ENCODE peak calls at places on chromosomes 7 and 10, in six cellular contexts. One of them, this sample, is unnamed.

GRCh38 chr7:143385891-143386781 is 5.0 kb downstream of the ZYX start:
- DNase-seq in stomach: no peak
- DNase-seq in lower leg skin: no peak
- DNase-seq in adrenal gland: no peak
- DNase-seq in spleen: peak
- DNase-seq in right lobe of liver: no peak
- DNase-seq in this sample: no peak

GRCh38 chr10:17744395-17744841 is 7.6 kb upstream of the TMEM236 start:
- DNase-seq in stomach: no peak
- DNase-seq in lower leg skin: peak
- DNase-seq in adrenal gland: no peak
- DNase-seq in spleen: no peak
- DNase-seq in right lobe of liver: no peak
- DNase-seq in this sample: no peak

GRCh38 chr7:55144333-55144954 is 125.6 kb downstream of the EGFR start:
- DNase-seq in stomach: no peak
- DNase-seq in lower leg skin: no peak
- DNase-seq in adrenal gland: no peak
- DNase-seq in spleen: peak
- DNase-seq in right lobe of liver: no peak
- DNase-seq in this sample: peak

GRCh38 chr7:43394441-43395130 is 188.3 kb upstream of the STK17A start:
- DNase-seq in stomach: no peak
- DNase-seq in lower leg skin: no peak
- DNase-seq in adrenal gland: no peak
- DNase-seq in spleen: no peak
- DNase-seq in right lobe of liver: no peak
- DNase-seq in this sample: no peak

GRCh38 chr7:47088329-47089067 is 493.4 kb downstream of the TNS3 start:
- DNase-seq in stomach: peak
- DNase-seq in lower leg skin: peak
- DNase-seq in adrenal gland: peak
- DNase-seq in spleen: no peak
- DNase-seq in right lobe of liver: no peak
- DNase-seq in this sample: peak

GRCh38 chr10:62166331-62167154 is 102.1 kb downstream of the RTKN2 start:
- DNase-seq in stomach: peak
- DNase-seq in lower leg skin: peak
- DNase-seq in adrenal gland: no peak
- DNase-seq in spleen: no peak
- DNase-seq in right lobe of liver: peak
- DNase-seq in this sample: no peak

GRCh38 chr7:132261296-132261695 is 315.0 kb downstream of the PLXNA4 start:
- DNase-seq in stomach: no peak
- DNase-seq in lower leg skin: no peak
- DNase-seq in adrenal gland: no peak
- DNase-seq in spleen: no peak
- DNase-seq in right lobe of liver: no peak
- DNase-seq in this sample: no peak

GRCh38 chr7:1679966-1680730 is 10.1 kb downstream of the ELFN1 start:
- DNase-seq in stomach: peak
- DNase-seq in lower leg skin: no peak
- DNase-seq in adrenal gland: peak
- DNase-seq in spleen: peak
- DNase-seq in right lobe of liver: peak
- DNase-seq in this sample: no peak

GRCh38 chr10:99870051-99870730 is 87.8 kb downstream of the ABCC2 start:
- DNase-seq in stomach: no peak
- DNase-seq in lower leg skin: no peak
- DNase-seq in adrenal gland: no peak
- DNase-seq in spleen: no peak
- DNase-seq in right lobe of liver: no peak
- DNase-seq in this sample: no peak

GRCh38 chr10:76000550-76000949 is 569.1 kb downstream of the LRMDA start:
- DNase-seq in stomach: no peak
- DNase-seq in lower leg skin: no peak
- DNase-seq in adrenal gland: no peak
- DNase-seq in spleen: no peak
- DNase-seq in right lobe of liver: no peak
- DNase-seq in this sample: no peak

GRCh38 chr7:155228459-155228845 is 69.2 kb upstream of the INSIG1 start:
- DNase-seq in stomach: no peak
- DNase-seq in lower leg skin: no peak
- DNase-seq in adrenal gland: no peak
- DNase-seq in spleen: peak
- DNase-seq in right lobe of liver: no peak
- DNase-seq in this sample: no peak

GRCh38 chr10:98748298-98748697 is 301.6 kb upstream of the HPS1 start:
- DNase-seq in stomach: no peak
- DNase-seq in lower leg skin: no peak
- DNase-seq in adrenal gland: no peak
- DNase-seq in spleen: no peak
- DNase-seq in right lobe of liver: no peak
- DNase-seq in this sample: peak

GRCh38 chr7:151694828-151695580 is 175.3 kb upstream of the RHEB start:
- DNase-seq in stomach: no peak
- DNase-seq in lower leg skin: peak
- DNase-seq in adrenal gland: peak
- DNase-seq in spleen: peak
- DNase-seq in right lobe of liver: peak
- DNase-seq in this sample: no peak

GRCh38 chr7:28990200-28990960 is 32.2 kb upstream of the TRIL start:
- DNase-seq in stomach: no peak
- DNase-seq in lower leg skin: no peak
- DNase-seq in adrenal gland: no peak
- DNase-seq in spleen: no peak
- DNase-seq in right lobe of liver: no peak
- DNase-seq in this sample: no peak

GRCh38 chr10:113576853-113577252 is 24.0 kb downstream of the HABP2 start:
- DNase-seq in stomach: no peak
- DNase-seq in lower leg skin: no peak
- DNase-seq in adrenal gland: no peak
- DNase-seq in spleen: no peak
- DNase-seq in right lobe of liver: no peak
- DNase-seq in this sample: peak

GRCh38 chr7:102463841-102464576 is 654 bp downstream of the ALKBH4 start:
- DNase-seq in stomach: no peak
- DNase-seq in lower leg skin: no peak
- DNase-seq in adrenal gland: no peak
- DNase-seq in spleen: peak
- DNase-seq in right lobe of liver: no peak
- DNase-seq in this sample: peak

GRCh38 chr7:33087858-33088257 is 21.3 kb downstream of the RP9 start:
- DNase-seq in stomach: no peak
- DNase-seq in lower leg skin: no peak
- DNase-seq in adrenal gland: no peak
- DNase-seq in spleen: no peak
- DNase-seq in right lobe of liver: no peak
- DNase-seq in this sample: no peak

GRCh38 chr10:32326119-32326518 is 20.8 kb downstream of the EPC1 start:
- DNase-seq in stomach: no peak
- DNase-seq in lower leg skin: no peak
- DNase-seq in adrenal gland: no peak
- DNase-seq in spleen: no peak
- DNase-seq in right lobe of liver: no peak
- DNase-seq in this sample: no peak

GRCh38 chr7:12890586-12890985 is 203.2 kb downstream of the ARL4A start:
- DNase-seq in stomach: no peak
- DNase-seq in lower leg skin: no peak
- DNase-seq in adrenal gland: no peak
- DNase-seq in spleen: no peak
- DNase-seq in right lobe of liver: no peak
- DNase-seq in this sample: no peak

GRCh38 chr7:140726304-140726703 is 29.8 kb downstream of the NDUFB2 start:
- DNase-seq in stomach: no peak
- DNase-seq in lower leg skin: no peak
- DNase-seq in adrenal gland: no peak
- DNase-seq in spleen: no peak
- DNase-seq in right lobe of liver: no peak
- DNase-seq in this sample: no peak

GRCh38 chr7:81714306-81714705 is 55.5 kb downstream of the HGF start:
- DNase-seq in stomach: no peak
- DNase-seq in lower leg skin: no peak
- DNase-seq in adrenal gland: no peak
- DNase-seq in spleen: no peak
- DNase-seq in right lobe of liver: no peak
- DNase-seq in this sample: no peak

GRCh38 chr10:22427890-22428571 is 82.7 kb downstream of the SPAG6 start:
- DNase-seq in stomach: no peak
- DNase-seq in lower leg skin: no peak
- DNase-seq in adrenal gland: no peak
- DNase-seq in spleen: no peak
- DNase-seq in right lobe of liver: no peak
- DNase-seq in this sample: no peak

GRCh38 chr10:133438711-133439273 is 14.4 kb upstream of the SPRN start:
- DNase-seq in stomach: no peak
- DNase-seq in lower leg skin: peak
- DNase-seq in adrenal gland: peak
- DNase-seq in spleen: no peak
- DNase-seq in right lobe of liver: no peak
- DNase-seq in this sample: peak

GRCh38 chr10:102853944-102854694 is at the start of gene BORCS7:
- DNase-seq in stomach: peak
- DNase-seq in lower leg skin: peak
- DNase-seq in adrenal gland: peak
- DNase-seq in spleen: peak
- DNase-seq in right lobe of liver: peak
- DNase-seq in this sample: peak
- TF ChIP-seq POLR2A in stomach: no peak
- TF ChIP-seq POLR2A in lower leg skin: no peak
- TF ChIP-seq POLR2A in adrenal gland: peak
- TF ChIP-seq POLR2A in spleen: peak
- TF ChIP-seq POLR2A in right lobe of liver: peak
- TF ChIP-seq POLR2A in this sample: peak

GRCh38 chr7:134901389-134902020 is 84.8 kb upstream of the AGBL3 start:
- DNase-seq in stomach: no peak
- DNase-seq in lower leg skin: no peak
- DNase-seq in adrenal gland: no peak
- DNase-seq in spleen: no peak
- DNase-seq in right lobe of liver: peak
- DNase-seq in this sample: no peak
- TF ChIP-seq POLR2A in stomach: no peak
- TF ChIP-seq POLR2A in lower leg skin: no peak
- TF ChIP-seq POLR2A in adrenal gland: no peak
- TF ChIP-seq POLR2A in spleen: no peak
- TF ChIP-seq POLR2A in right lobe of liver: peak
- TF ChIP-seq POLR2A in this sample: no peak

DNA sequence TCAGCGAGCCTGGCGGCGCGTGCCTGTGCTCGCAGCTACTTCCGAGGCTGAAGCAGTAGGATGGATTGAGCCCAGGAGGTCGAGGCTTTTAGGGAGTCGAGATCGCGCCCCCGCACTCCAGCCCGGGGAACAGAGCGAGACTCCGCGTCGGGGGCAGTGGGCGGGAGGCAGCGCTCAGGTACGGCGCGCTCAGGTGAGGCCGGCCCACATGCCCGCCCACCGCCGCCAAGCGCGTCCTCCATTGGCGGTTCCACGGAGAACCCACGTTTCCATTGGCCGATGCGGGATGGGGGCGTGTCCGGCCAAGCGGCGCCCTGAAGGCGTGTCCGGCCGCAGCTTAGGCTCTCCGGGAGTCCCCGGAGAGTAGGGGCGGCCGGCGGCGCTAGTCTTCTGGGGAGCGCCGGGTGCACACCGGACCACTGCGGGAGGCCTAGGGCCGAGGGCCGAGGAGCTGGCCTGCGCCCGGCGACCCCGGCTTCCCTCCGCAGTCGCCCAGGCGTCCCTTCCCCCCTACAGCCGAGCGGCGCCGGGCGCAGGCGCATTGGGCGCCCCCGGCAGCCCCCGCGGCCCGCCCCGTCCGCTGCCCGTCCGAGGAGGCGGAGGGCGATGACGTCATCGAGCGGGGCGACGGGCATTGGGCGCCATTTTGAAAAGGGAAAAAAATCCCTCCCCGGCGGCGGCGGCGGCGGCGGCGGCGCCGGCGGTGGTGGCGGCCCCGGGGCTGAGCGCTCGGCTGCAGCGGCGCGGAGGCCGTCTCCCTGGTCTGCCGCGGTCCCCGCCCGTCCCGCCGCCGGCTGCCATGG is at the start of gene PPP2R2D:
- DNase-seq in stomach: peak
- DNase-seq in lower leg skin: peak
- DNase-seq in adrenal gland: peak
- DNase-seq in spleen: peak
- DNase-seq in right lobe of liver: peak
- DNase-seq in this sample: peak
- TF ChIP-seq POLR2A in stomach: no peak
- TF ChIP-seq POLR2A in lower leg skin: no peak
- TF ChIP-seq POLR2A in adrenal gland: peak
- TF ChIP-seq POLR2A in spleen: no peak
- TF ChIP-seq POLR2A in right lobe of liver: peak
- TF ChIP-seq POLR2A in this sample: peak

GRCh38 chr10:70052462-70053211 is at the start of gene MACROH2A2:
- DNase-seq in stomach: peak
- DNase-seq in lower leg skin: peak
- DNase-seq in adrenal gland: peak
- DNase-seq in spleen: no peak
- DNase-seq in right lobe of liver: peak
- DNase-seq in this sample: no peak
- TF ChIP-seq POLR2A in stomach: no peak
- TF ChIP-seq POLR2A in lower leg skin: no peak
- TF ChIP-seq POLR2A in adrenal gland: no peak
- TF ChIP-seq POLR2A in spleen: no peak
- TF ChIP-seq POLR2A in right lobe of liver: peak
- TF ChIP-seq POLR2A in this sample: no peak

GRCh38 chr10:87818505-87819273 is 663 bp upstream of the ATAD1 start:
- DNase-seq in stomach: peak
- DNase-seq in lower leg skin: no peak
- DNase-seq in adrenal gland: peak
- DNase-seq in spleen: peak
- DNase-seq in right lobe of liver: peak
- DNase-seq in this sample: peak
- TF ChIP-seq POLR2A in stomach: no peak
- TF ChIP-seq POLR2A in lower leg skin: no peak
- TF ChIP-seq POLR2A in adrenal gland: no peak
- TF ChIP-seq POLR2A in spleen: no peak
- TF ChIP-seq POLR2A in right lobe of liver: no peak
- TF ChIP-seq POLR2A in this sample: no peak

DNA sequence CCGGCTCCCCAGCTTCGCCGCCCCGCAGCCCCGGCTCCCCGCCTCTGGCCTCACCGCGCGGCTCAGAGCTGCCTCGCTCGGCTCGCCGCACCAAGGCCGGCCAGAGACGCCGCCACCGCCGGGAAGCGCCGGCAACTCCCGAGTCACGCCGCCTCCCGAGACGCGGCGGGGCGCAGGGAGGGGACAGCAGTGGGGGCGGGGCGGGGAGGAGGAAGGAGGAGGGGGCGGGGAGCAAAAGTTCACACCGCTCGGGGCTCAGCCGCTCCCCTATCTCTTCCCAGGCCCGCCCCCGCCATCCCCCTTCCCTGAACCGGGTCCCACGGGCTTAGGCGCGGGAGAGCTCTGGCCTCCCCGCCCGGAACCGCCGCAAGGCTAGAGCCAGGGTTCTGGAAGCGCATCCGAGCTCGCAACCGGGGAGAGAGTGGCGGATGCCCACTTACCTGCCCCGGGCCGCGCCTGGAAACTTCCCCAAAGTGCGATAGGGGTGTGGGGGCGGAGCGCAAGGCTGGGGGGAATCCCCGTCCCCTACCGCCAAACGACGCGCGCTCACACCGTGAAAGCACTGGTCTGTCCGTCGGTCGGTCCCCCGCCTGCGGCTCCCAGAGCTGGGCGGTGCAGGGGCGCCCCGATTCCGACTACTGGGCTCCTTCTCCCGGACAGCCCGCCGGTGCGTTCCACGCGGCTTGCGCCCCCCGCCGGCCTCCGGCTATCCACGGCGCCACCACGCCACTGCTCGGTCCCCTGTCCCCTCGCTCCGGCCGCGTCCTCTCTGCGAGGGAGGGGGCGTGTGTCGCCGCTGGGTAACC is 925 bp downstream of the CHST15 start:
- DNase-seq in stomach: peak
- DNase-seq in lower leg skin: no peak
- DNase-seq in adrenal gland: peak
- DNase-seq in spleen: peak
- DNase-seq in right lobe of liver: peak
- DNase-seq in this sample: no peak
- TF ChIP-seq POLR2A in stomach: no peak
- TF ChIP-seq POLR2A in lower leg skin: no peak
- TF ChIP-seq POLR2A in adrenal gland: no peak
- TF ChIP-seq POLR2A in spleen: peak
- TF ChIP-seq POLR2A in right lobe of liver: no peak
- TF ChIP-seq POLR2A in this sample: no peak

This sample was measured in erythroblast.